ENCODE peak calls at places on chromosome 14, in four cellular contexts. K is adrenal gland, L is lung, H is choroid plexus epithelial cell. I is an unnamed sample.

GRCh38 chr14:71365305-71365865 is 458.1 kb downstream of the PCNX1 start:
- DNase-seq in K (no peak), H (peak), L (no peak), I (no peak)

GRCh38 chr14:74793506-74794155 is 30.5 kb downstream of the YLPM1 start:
- DNase-seq in L (no peak), H (peak), K (no peak), I (peak)

GRCh38 chr14:91841065-91841464 is 26.3 kb downstream of the TC2N start:
- DNase-seq in H (no peak), L (no peak), K (no peak), I (no peak)

GRCh38 chr14:106459971-106460730 is 933.8 kb downstream of the TMEM121 start:
- DNase-seq in L (no peak), H (no peak), K (no peak), I (no peak)

GRCh38 chr14:60777856-60778578 is 43.5 kb downstream of the MNAT1 start:
- DNase-seq in H (peak), K (no peak), L (no peak), I (no peak)

GRCh38 chr14:73124180-73124894 is 12.0 kb upstream of the PSEN1 start:
- DNase-seq in K (no peak), L (no peak), H (no peak), I (no peak)

GRCh38 chr14:35254736-35255135 is 37.4 kb upstream of the PSMA6 start:
- DNase-seq in H (no peak), K (no peak), L (no peak), I (no peak)

GRCh38 chr14:60922050-60922449 is 58.8 kb downstream of the TRMT5 start:
- DNase-seq in K (no peak), H (peak), L (no peak), I (no peak)

GRCh38 chr14:39374846-39375245 is 57.4 kb downstream of the FBXO33 start:
- DNase-seq in L (no peak), K (no peak), H (peak), I (no peak)

GRCh38 chr14:76826122-76826521 is at the start of gene LRRC74A:
- DNase-seq in K (no peak), H (no peak), L (no peak), I (no peak)

GRCh38 chr14:59044707-59045106 is 143.8 kb upstream of the DAAM1 start:
- DNase-seq in H (no peak), K (peak), L (no peak), I (no peak)

GRCh38 chr14:106837870-106838269 is 1311.5 kb downstream of the TMEM121 start:
- DNase-seq in L (no peak), H (no peak), K (no peak), I (no peak)

GRCh38 chr14:29220077-29220476 is 453.5 kb downstream of the FOXG1 start:
- DNase-seq in K (no peak), L (no peak), H (no peak), I (no peak)

GRCh38 chr14:72708708-72709475 is 185.0 kb downstream of the DPF3 start:
- DNase-seq in H (no peak), K (no peak), L (no peak), I (no peak)

GRCh38 chr14:79693935-79694334 is 517.4 kb downstream of the DIO2 start:
- DNase-seq in K (no peak), H (no peak), L (no peak), I (no peak)

GRCh38 chr14:101708853-101709532 is 52.5 kb upstream of the PPP2R5C start:
- DNase-seq in L (no peak), K (peak), H (no peak), I (no peak)

GRCh38 chr14:100904307-100905019 is 941 bp upstream of the RTL1 start:
- DNase-seq in K (peak), H (no peak), L (peak), I (peak)

GRCh38 chr14:98244162-98244948 is 1027.6 kb downstream of the BCL11B start:
- DNase-seq in H (no peak), L (no peak), K (no peak), I (no peak)

GRCh38 chr14:24392327-24393098 is 6.3 kb upstream of the NYNRIN start:
- DNase-seq in H (peak), L (no peak), K (no peak), I (no peak)

GRCh38 chr14:74573421-74574091 is 38.5 kb downstream of the LTBP2 start:
- DNase-seq in K (no peak), L (no peak), H (peak), I (no peak)

GRCh38 chr14:50961606-50962259 is 17.4 kb upstream of the PYGL start:
- DNase-seq in H (peak), K (no peak), L (peak), I (no peak)

GRCh38 chr14:91249841-91250616 is 5.5 kb upstream of the GPR68 start:
- DNase-seq in K (peak), L (peak), H (peak), I (no peak)

GRCh38 chr14:70358631-70359030 is 852 bp downstream of the COX16 start:
- DNase-seq in L (no peak), H (no peak), K (no peak), I (no peak)

GRCh38 chr14:92603309-92604257 is 90.0 kb downstream of the RIN3 start:
- DNase-seq in K (peak), H (peak), L (peak), I (no peak)

GRCh38 chr14:74612346-74613021 is 447 bp upstream of the LTBP2 start:
- DNase-seq in H (peak), L (peak), K (peak), I (peak)

GRCh38 chr14:51547260-51547659 is 104.5 kb upstream of the FRMD6 start:
- DNase-seq in H (peak), K (peak), L (no peak), I (no peak)

GRCh38 chr14:101500681-101501080 is 60.6 kb upstream of the DIO3 start:
- DNase-seq in H (no peak), K (no peak), L (no peak), I (no peak)

GRCh38 chr14:93095742-93096510 is 19.8 kb downstream of the ITPK1 start:
- DNase-seq in K (no peak), L (no peak), H (no peak), I (no peak)

GRCh38 chr14:81855007-81855406 is 321.4 kb upstream of the SEL1L start:
- DNase-seq in K (no peak), L (no peak), H (no peak), I (no peak)

GRCh38 chr14:101506211-101506920 is 54.9 kb upstream of the DIO3 start:
- DNase-seq in K (no peak), L (no peak), H (no peak), I (no peak)

DNA sequence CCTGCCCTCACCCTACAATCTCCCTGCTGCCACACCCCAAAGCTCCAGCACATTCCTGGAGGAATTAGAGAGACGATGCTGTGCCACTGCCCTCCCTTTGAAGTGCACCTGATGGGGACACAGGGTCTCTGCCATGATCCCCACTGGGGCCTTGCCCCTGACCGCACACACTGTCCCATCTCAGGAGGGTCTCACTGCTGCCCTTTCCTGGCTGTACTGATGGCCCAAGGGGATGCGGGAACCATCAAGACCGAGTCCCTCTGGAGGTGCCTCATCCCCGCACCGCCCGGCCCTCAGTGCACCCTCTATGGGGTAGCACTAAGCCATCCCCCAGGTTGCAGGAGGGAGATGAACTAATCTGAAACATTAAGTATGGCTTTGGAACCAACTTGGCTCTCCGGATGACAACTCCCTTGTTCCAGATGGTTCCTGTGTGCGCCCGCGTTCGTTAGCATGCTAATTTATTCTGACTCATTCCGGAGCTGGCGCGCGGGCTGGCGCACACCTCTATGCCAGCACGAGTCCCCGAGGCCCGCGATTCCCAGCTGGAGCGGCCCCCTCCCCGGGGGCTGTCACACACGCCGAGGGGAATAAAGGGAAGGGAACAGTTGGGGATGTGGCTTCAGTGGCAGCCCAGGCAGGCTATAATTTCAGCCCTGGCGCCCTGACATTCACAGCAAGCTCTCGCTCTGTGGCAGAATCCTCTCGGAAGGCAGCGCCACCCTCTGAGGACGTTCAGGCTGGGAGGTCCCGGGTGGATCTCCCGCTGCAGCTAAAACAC is 34.2 kb upstream of the C14orf180 start:
- DNase-seq in L (no peak), K (no peak), H (no peak), I (no peak)
- TF ChIP-seq CTCF in L (no peak), K (no peak), H (no peak), I (no peak)

GRCh38 chr14:21233457-21234076 is 35.7 kb downstream of the HNRNPC start:
- DNase-seq in K (no peak), H (peak), L (no peak), I (peak)
- TF ChIP-seq CTCF in K (no peak), H (peak), L (no peak), I (no peak)

GRCh38 chr14:21796912-21797311 is 123.3 kb upstream of the OR4E1 start:
- DNase-seq in H (peak), K (no peak), L (no peak), I (peak)
- TF ChIP-seq CTCF in H (peak), K (no peak), L (no peak), I (no peak)

DNA sequence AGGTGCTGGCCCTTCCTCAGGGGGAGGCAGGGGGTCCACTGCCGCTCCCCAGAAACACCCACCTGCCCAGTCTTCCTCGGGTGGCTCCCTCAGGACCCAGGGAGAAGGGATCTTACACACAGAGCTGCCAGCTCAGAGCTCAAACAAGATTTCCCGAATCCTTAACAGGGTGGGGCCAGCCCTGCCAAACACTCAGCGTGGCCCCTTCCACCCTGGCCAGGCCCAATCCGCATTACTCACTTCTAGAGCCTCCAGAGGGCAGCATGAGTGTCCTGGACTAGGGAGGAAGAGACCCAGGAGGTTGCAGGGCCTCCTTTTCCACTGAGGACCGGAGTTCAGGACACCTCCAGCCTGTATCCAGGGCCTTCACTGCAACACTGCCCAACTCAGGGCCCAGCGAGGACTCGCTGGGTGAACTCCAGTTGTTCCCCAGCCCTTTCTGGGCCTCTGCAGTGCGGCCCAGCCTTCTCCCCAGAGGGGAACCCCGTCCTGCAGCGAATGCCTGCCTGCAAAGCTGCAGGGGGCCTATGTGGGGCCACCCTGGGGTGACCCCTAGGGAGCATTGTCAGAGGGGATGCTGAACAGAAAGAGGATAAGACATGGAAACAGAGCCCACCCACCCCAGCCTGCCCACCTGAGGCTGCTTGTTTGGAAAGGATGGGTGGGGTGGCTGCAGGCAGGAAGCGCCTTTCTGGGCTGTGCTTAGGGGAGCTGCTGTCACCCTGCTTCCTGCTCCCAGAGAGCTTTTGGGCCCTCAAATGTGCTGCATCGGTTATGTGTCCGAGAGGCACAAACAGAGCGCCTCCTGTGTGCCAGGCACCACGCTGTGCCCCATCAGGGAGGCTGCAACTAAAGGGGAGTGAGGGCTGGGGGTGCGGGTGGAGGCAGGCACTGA is 43.8 kb downstream of the CCNK start:
- DNase-seq in H (peak), L (no peak), K (no peak), I (no peak)
- TF ChIP-seq CTCF in H (peak), L (peak), K (no peak), I (no peak)

DNA sequence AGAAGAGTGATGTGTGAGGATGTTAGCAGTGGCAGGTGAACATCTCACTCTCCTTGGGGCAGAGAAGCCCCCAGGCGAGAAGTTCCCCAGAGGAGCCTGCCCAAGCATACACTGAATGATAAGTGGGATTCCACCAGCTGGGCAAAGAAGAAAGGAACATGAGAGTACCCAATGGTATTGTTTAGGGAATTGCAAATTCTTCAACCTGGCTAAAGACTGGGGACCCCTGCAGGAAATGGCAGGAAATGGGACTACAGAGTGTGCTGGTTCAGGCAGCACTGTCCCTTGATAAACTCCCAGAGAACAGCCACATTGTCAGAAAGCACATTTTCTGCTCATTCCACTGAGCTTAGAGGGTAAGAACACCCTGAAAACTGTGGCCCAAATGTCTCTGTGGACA is 121.3 kb downstream of the RPS29 start:
- DNase-seq in K (no peak), L (no peak), H (peak), I (peak)
- TF ChIP-seq CTCF in K (no peak), L (no peak), H (peak), I (no peak)

I was measured in endothelial cell.